ENCODE peak calls at places on chromosome 12, in eight cellular contexts. Z is GM13977; M is HuH-7.5; T is GM04503; X is activated effector memory CD4-positive, alpha-beta T cell treated with Interleukin-2 at 50 U/mL for 16 hours; G is cardiac muscle cell; U is tibial artery; D is brain microvascular endothelial cell. J is an unnamed sample.

GRCh38 chr12:3354586-3354985 is 136.4 kb upstream of the PRMT8 start:
- DNase-seq in G (no peak), U (peak), D (no peak), Z (no peak), M (no peak), T (no peak), X (no peak), J (no peak)

GRCh38 chr12:122336015-122336946 is 70.0 kb upstream of the VPS33A start:
- DNase-seq in M (no peak), X (no peak), G (peak), T (no peak), D (no peak), Z (peak), U (no peak), J (no peak)

GRCh38 chr12:103529306-103529705 is 33.5 kb upstream of the C12orf42 start:
- DNase-seq in T (no peak), D (no peak), Z (no peak), U (no peak), M (no peak), X (no peak), G (no peak), J (no peak)

GRCh38 chr12:90152897-90153624 is 444.4 kb upstream of the ATP2B1 start:
- DNase-seq in D (no peak), G (no peak), U (no peak), Z (no peak), M (no peak), T (no peak), X (no peak), J (no peak)

GRCh38 chr12:31000751-31001150 is 72.9 kb upstream of the DDX11 start:
- DNase-seq in G (no peak), T (peak), U (no peak), M (no peak), X (no peak), Z (no peak), D (no peak), J (no peak)

GRCh38 chr12:72230589-72230988 is 41.6 kb upstream of the TRHDE start:
- DNase-seq in M (no peak), X (no peak), Z (no peak), U (no peak), T (peak), G (peak), D (peak), J (no peak)

GRCh38 chr12:125983094-125983783 is 918.0 kb downstream of the AACS start:
- DNase-seq in U (no peak), X (no peak), D (no peak), T (no peak), G (peak), M (peak), Z (no peak), J (no peak)

GRCh38 chr12:2686280-2686646 is 108.5 kb upstream of the FKBP4 start:
- DNase-seq in D (no peak), M (no peak), Z (no peak), X (no peak), T (no peak), G (no peak), U (peak), J (no peak)

GRCh38 chr12:95440401-95440800 is 33.6 kb upstream of the METAP2 start:
- DNase-seq in T (no peak), U (no peak), X (no peak), G (no peak), M (no peak), D (peak), Z (no peak), J (no peak)

GRCh38 chr12:27780612-27781408 is 774 bp upstream of the MANSC4 start:
- DNase-seq in D (peak), M (peak), G (peak), X (no peak), Z (peak), T (no peak), U (peak), J (peak)

GRCh38 chr12:77685906-77686305 is 144.8 kb upstream of the NAV3 start:
- DNase-seq in D (no peak), T (no peak), X (no peak), G (no peak), U (no peak), Z (no peak), M (no peak), J (no peak)

J was measured in stimulated activated naive B cell treated with anti-CD40 and anti-IgM and Interleukin-4, amounts not matched to agents 10 μg/mL and 1 μg/mL and 100 μg/mL, for 72 hours.